ENCODE peak calls at places on chromosomes 6 and 20, in nine cellular contexts. L, N, X, E, A, J, V, S and O are unnamed samples.

GRCh38 chr20:21510995-21511394 is 2.9 kb downstream of the NKX2-2 start:
- DNase-seq in L (peak), N (no peak), X (no peak), E (no peak), A (no peak), J (no peak), V (no peak), S (no peak), O (no peak)

GRCh38 chr6:116531675-116532570 is 13.6 kb downstream of the TRAPPC3L start:
- DNase-seq in L (peak), N (peak), X (peak), E (peak), A (peak), J (peak), V (peak), S (peak), O (peak)

GRCh38 chr20:51562334-51563140 is 20.0 kb upstream of the NFATC2 start:
- DNase-seq in L (peak), N (no peak), X (peak), E (peak), A (no peak), J (peak), V (peak), S (peak), O (peak)

GRCh38 chr20:4925842-4926530 is 75.3 kb downstream of the SLC23A2 start:
- DNase-seq in L (no peak), N (no peak), X (peak), E (no peak), A (no peak), J (no peak), V (peak), S (peak), O (peak)

GRCh38 chr6:104940881-104941693 is 15.8 kb upstream of the LIN28B start:
- DNase-seq in L (no peak), N (peak), X (peak), E (peak), A (no peak), J (peak), V (no peak), S (no peak), O (no peak)

GRCh38 chr6:21384211-21384610 is 209.3 kb upstream of the SOX4 start:
- DNase-seq in L (no peak), N (no peak), X (no peak), E (no peak), A (peak), J (no peak), V (no peak), S (no peak), O (no peak)

GRCh38 chr6:27293436-27294152 is 18.5 kb downstream of the POM121L2 start:
- DNase-seq in L (no peak), N (no peak), X (no peak), E (peak), A (no peak), J (peak), V (no peak), S (peak), O (no peak)

GRCh38 chr6:122081921-122082320 is 317.5 kb upstream of the HSF2 start:
- DNase-seq in L (no peak), N (no peak), X (no peak), E (no peak), A (no peak), J (no peak), V (no peak), S (peak), O (no peak)

GRCh38 chr6:136037246-136037884 is 185.9 kb downstream of the PDE7B start:
- DNase-seq in L (no peak), N (no peak), X (no peak), E (no peak), A (no peak), J (no peak), V (no peak), S (peak), O (no peak)

GRCh38 chr20:58054744-58055373 is 173.6 kb downstream of the ANKRD60 start:
- DNase-seq in L (peak), N (no peak), X (no peak), E (peak), A (no peak), J (no peak), V (no peak), S (no peak), O (peak)

GRCh38 chr6:69820438-69820837 is 23.6 kb upstream of the LMBRD1 start:
- DNase-seq in L (no peak), N (no peak), X (no peak), E (no peak), A (no peak), J (no peak), V (no peak), S (no peak), O (no peak)

GRCh38 chr20:48739395-48740268 is 88.2 kb downstream of the PREX1 start:
- DNase-seq in L (no peak), N (no peak), X (no peak), E (no peak), A (no peak), J (no peak), V (no peak), S (no peak), O (no peak)